ENCODE peak calls at places on chromosome 15, in ten cellular contexts. F, U, D, R, S, O, M, H, A and W are unnamed samples.

GRCh38 chr15:52797625-52798501 is 7.7 kb upstream of the ONECUT1 start:
- DNase-seq in R (no peak), D (no peak), M (no peak), O (no peak), U (no peak), S (no peak), F (no peak), H (no peak), A (no peak), W (no peak)

GRCh38 chr15:80984856-80985255 is 4.8 kb downstream of the MESD start:
- DNase-seq in M (no peak), U (no peak), S (no peak), R (no peak), A (no peak), D (peak; percentile 55), F (no peak), O (no peak), H (no peak), W (no peak)

GRCh38 chr15:60774829-60775228 is 295.9 kb upstream of the ICE2 start:
- DNase-seq in R (no peak), D (no peak), M (no peak), F (no peak), H (no peak), U (no peak), A (no peak), S (no peak), O (no peak), W (no peak)

GRCh38 chr15:38860253-38860652 is 295.6 kb upstream of the RASGRP1 start:
- DNase-seq in M (no peak), D (no peak), O (no peak), F (peak; percentile 45), A (no peak), U (no peak), S (no peak), R (no peak), H (no peak), W (no peak)

GRCh38 chr15:89823836-89824606 is 9.4 kb upstream of the ANPEP start:
- DNase-seq in O (no peak), H (no peak), F (no peak), S (no peak), A (no peak), M (no peak), R (peak; percentile 73), U (no peak), D (no peak), W (no peak)

GRCh38 chr15:35674873-35675781 is 129.2 kb upstream of the DPH6 start:
- DNase-seq in R (no peak), O (no peak), D (peak; percentile 68), H (peak; percentile 72), A (no peak), M (no peak), S (peak; percentile 69), U (no peak), F (peak; percentile 28), W (no peak)

GRCh38 chr15:31083394-31083790 is 18.1 kb downstream of the TRPM1 start:
- DNase-seq in F (no peak), R (no peak), U (no peak), S (no peak), M (no peak), D (no peak), H (no peak), O (no peak), A (no peak), W (no peak)

GRCh38 chr15:70337292-70338186 is 239.8 kb upstream of the TLE3 start:
- DNase-seq in M (no peak), F (no peak), H (peak; percentile 43), A (peak; percentile 91), O (peak; percentile 39), S (no peak), D (no peak), U (no peak), R (peak; percentile 24), W (no peak)

GRCh38 chr15:83011271-83012037 is at the start of gene C15orf40:
- DNase-seq in U (peak; percentile 79), H (peak; percentile 91), D (peak; percentile 97), S (peak; percentile 88), M (peak; percentile 85), A (peak; percentile 95), R (peak; percentile 88), F (peak; percentile 76), O (peak; percentile 96), W (peak; percentile 91)

GRCh38 chr15:88275804-88276203 is 19.3 kb upstream of the NTRK3 start:
- DNase-seq in D (no peak), A (no peak), U (no peak), O (no peak), F (no peak), R (no peak), H (no peak), S (no peak), M (no peak), W (peak; percentile 84)

GRCh38 chr15:100022426-100022825 is 289.2 kb upstream of the LYSMD4 start:
- DNase-seq in R (no peak), U (no peak), O (no peak), A (no peak), S (no peak), H (no peak), D (no peak), M (no peak), F (no peak), W (no peak)

GRCh38 chr15:85329561-85330421 is 50.6 kb upstream of the AKAP13 start:
- DNase-seq in S (no peak), R (no peak), O (no peak), U (no peak), A (no peak), F (peak; percentile 21), H (peak; percentile 85), M (peak; percentile 10), D (peak; percentile 73), W (no peak)

GRCh38 chr15:37117030-37117429 is 16.7 kb upstream of the MEIS2 start:
- DNase-seq in F (no peak), D (no peak), O (no peak), R (no peak), U (no peak), H (no peak), M (no peak), A (no peak), S (no peak), W (no peak)
- H3K27ac ChIP-seq in F (no peak overlapping the region), D (no peak overlapping the region), O (no peak overlapping the region), R (no peak overlapping the region), U (no peak overlapping the region), H (no peak overlapping the region), M (no peak overlapping the region), A (no peak overlapping the region), S (no peak overlapping the region), W (no peak overlapping the region)

GRCh38 chr15:74318376-74319137 is 48.9 kb downstream of the CYP11A1 start:
- DNase-seq in H (no peak), R (no peak), U (no peak), S (peak; percentile 44), M (no peak), O (no peak), F (no peak), A (no peak), D (peak; percentile 60), W (no peak)
- H3K27ac ChIP-seq in H (peak overlapping the region; percentile 44), R (peak overlapping the region; percentile 76), U (no peak overlapping the region), S (peak overlapping the region; percentile 75), M (peak overlapping the region; percentile 54), O (no peak overlapping the region), F (peak overlapping the region; percentile 67), A (peak overlapping the region; percentile 26), D (peak overlapping the region; percentile 97), W (no peak overlapping the region)

DNA sequence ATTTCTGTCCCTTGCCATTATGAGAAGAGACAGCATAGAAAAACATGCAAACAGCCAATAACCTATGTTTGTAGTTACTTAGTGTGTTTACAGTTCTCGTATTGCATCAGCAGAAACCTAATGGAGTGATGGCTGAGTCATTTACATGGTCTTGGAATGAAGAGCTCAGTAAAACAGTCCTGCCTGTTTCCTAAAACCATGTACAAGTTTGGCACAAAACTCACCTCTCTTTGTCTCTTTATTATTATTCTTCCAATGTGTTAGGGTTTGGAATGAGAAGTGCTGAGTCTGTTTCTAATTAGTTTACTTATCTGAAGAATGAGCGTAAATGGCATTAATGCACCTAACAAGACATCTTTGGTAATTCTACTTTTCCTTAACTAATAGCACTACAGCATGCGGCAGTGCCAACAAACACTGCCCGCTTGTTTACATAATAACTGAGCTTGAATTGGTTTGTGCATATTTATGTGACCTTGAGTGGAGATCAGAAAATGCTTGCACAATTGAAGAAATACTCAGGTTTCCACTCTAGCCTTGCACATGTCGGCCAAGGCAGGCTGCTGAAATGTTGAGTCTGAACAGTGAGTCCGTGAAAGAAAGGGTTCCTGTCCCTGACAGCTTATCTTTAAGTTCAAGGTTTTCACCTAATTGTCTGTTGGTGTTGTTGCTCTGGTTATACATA is 385.4 kb upstream of the SEMA6D start:
- DNase-seq in O (no peak), D (peak; percentile 22), U (no peak), M (peak; percentile 30), A (no peak), R (no peak), F (peak; percentile 14), S (peak; percentile 16), H (peak; percentile 91), W (no peak)
- H3K27ac ChIP-seq in O (no peak overlapping the region), D (no peak overlapping the region), U (no peak overlapping the region), M (peak overlapping the region; percentile 36), A (no peak overlapping the region), R (no peak overlapping the region), F (no peak overlapping the region), S (peak overlapping the region; percentile 3), H (no peak overlapping the region), W (no peak overlapping the region)

GRCh38 chr15:29713784-29714183 is 108.5 kb downstream of the TJP1 start:
- DNase-seq in M (no peak), H (no peak), A (no peak), R (no peak), O (no peak), D (no peak), F (no peak), U (no peak), S (no peak), W (no peak)

GRCh38 chr15:29708519-29708918 is 113.7 kb downstream of the TJP1 start:
- DNase-seq in F (no peak), H (no peak), R (no peak), A (no peak), O (no peak), M (no peak), D (no peak), U (no peak), S (no peak), W (no peak)

GRCh38 chr15:29711531-29711930 is 110.7 kb downstream of the TJP1 start:
- DNase-seq in F (no peak), O (no peak), R (no peak), U (no peak), M (no peak), D (no peak), H (no peak), A (no peak), S (no peak), W (no peak)

DNA sequence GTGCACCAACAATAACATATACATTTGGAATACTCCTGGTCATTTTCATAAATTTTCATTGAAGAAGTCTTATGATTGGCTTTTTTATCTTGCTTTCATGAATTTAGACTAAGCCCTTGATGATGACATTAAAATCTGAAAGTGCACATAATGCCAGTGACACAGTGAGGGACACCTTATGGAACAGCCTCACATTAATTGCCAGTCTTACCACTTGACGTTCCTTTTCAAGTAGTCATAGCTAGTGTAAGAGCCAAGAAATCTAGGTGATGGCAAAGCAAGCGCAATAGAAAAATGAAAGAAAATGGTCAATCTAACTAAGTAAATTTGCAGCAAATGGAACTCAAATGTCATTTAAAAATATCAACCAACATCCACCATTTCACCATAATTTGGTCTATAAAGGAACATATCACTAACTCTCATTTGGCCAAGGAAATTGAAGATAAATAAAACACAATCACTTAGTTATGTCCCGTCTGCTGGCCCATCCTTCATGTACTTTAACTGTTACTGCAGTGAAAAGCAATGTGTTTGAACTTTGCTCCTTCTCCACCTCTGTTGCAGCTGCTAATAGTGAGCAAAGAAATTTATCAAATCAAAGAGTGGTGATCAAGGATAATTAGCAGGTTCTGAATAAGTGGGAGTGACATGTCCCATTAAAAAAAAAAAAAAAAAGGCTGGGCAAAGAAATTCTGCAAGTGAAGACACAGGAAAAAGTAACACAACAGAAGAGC is 110.0 kb downstream of the TJP1 start:
- DNase-seq in R (no peak), U (no peak), S (no peak), A (no peak), D (peak; percentile 5), F (no peak), O (no peak), M (no peak), H (no peak), W (no peak)
- H3K27ac ChIP-seq in R (no peak overlapping the region), U (no peak overlapping the region), S (no peak overlapping the region), A (no peak overlapping the region), D (no peak overlapping the region), F (no peak overlapping the region), O (no peak overlapping the region), M (no peak overlapping the region), H (no peak overlapping the region), W (no peak overlapping the region)